ENCODE peak calls at places on chromosomes 6 and 20, in five cellular contexts. P is heart left ventricle, X is bronchial epithelial cell, G is left ventricle myocardium inferior, S is MG63. B is an unnamed sample. For H3K27me3, the result is how much of the 10 kb centered on the place peaks cover.

GRCh38 chr6:157281570-157281969 is 41.7 kb downstream of the TMEM242 start:
- DNase-seq in P (peak), X (no peak), G (no peak), S (peak), B (no peak)

GRCh38 chr20:39233755-39234154 is 271.6 kb downstream of the DHX35 start:
- DNase-seq in S (no peak), X (no peak), G (no peak), P (no peak), B (no peak)

GRCh38 chr6:167806061-167806700 is 20.5 kb upstream of the AFDN start:
- DNase-seq in G (no peak), S (no peak), P (no peak), X (no peak), B (no peak)

GRCh38 chr6:18312368-18312767 is 48.0 kb upstream of the DEK start:
- DNase-seq in X (no peak), G (no peak), P (no peak), S (no peak), B (no peak)

GRCh38 chr6:98946266-98946817 is 1.4 kb downstream of the FBXL4 start:
- DNase-seq in S (no peak), G (no peak), P (no peak), X (no peak), B (no peak)

GRCh38 chr6:119575721-119576120 is 226.2 kb upstream of the MAN1A1 start:
- DNase-seq in S (no peak), G (no peak), X (peak), P (no peak), B (peak)

GRCh38 chr6:143569035-143569434 is 57.5 kb upstream of the FUCA2 start:
- DNase-seq in X (no peak), G (no peak), P (no peak), S (no peak), B (no peak)

GRCh38 chr6:96015321-96015790 is 418 bp upstream of the FUT9 start:
- DNase-seq in P (no peak), G (no peak), S (peak), X (no peak), B (no peak)

GRCh38 chr6:49626811-49627210 is 9.8 kb downstream of the RHAG start:
- DNase-seq in S (no peak), G (no peak), X (no peak), P (no peak), B (no peak)

GRCh38 chr20:50395258-50395729 is 114.9 kb upstream of the PTPN1 start:
- DNase-seq in G (peak), S (peak), P (peak), X (no peak), B (no peak)

GRCh38 chr6:158707826-158708225 is 58.0 kb downstream of the SYTL3 start:
- DNase-seq in G (peak), S (no peak), X (peak), P (peak), B (no peak)

GRCh38 chr6:90548001-90548400 is 38.9 kb downstream of the MAP3K7 start:
- DNase-seq in S (no peak), P (no peak), X (peak), G (no peak), B (no peak)

GRCh38 chr6:107786179-107786578 is 37.9 kb downstream of the SCML4 start:
- DNase-seq in G (no peak), P (no peak), X (no peak), S (no peak), B (no peak)

GRCh38 chr6:139485742-139486475 is 111.5 kb upstream of the CITED2 start:
- DNase-seq in P (no peak), X (no peak), S (no peak), G (no peak), B (no peak)

GRCh38 chr20:59448828-59449444 is 148.5 kb downstream of the EDN3 start:
- DNase-seq in X (no peak), G (no peak), P (no peak), S (no peak), B (no peak)

GRCh38 chr6:168120390-168121307 is 41.6 kb upstream of the FRMD1 start:
- DNase-seq in X (no peak), G (no peak), S (no peak), P (no peak), B (no peak)

GRCh38 chr6:4805553-4806307 is 29.5 kb downstream of the CDYL start:
- DNase-seq in P (peak), X (peak), S (peak), G (peak), B (no peak)

GRCh38 chr6:128483472-128484135 is 36.8 kb downstream of the PTPRK start:
- DNase-seq in G (no peak), S (no peak), P (no peak), X (no peak), B (no peak)

GRCh38 chr6:43575105-43575771 is 600 bp downstream of the XPO5 start:
- DNase-seq in P (no peak), G (peak), X (peak), S (peak), B (no peak)

GRCh38 chr20:50338479-50339195 is 148.0 kb downstream of the CEBPB start:
- DNase-seq in S (peak), P (no peak), X (no peak), G (no peak), B (no peak)

GRCh38 chr20:17403496-17403895 is 127.7 kb downstream of the BFSP1 start:
- DNase-seq in X (no peak), S (no peak), G (no peak), P (no peak), B (no peak)

GRCh38 chr6:81777586-81778268 is 25.2 kb upstream of the TENT5A start:
- DNase-seq in X (no peak), S (no peak), G (no peak), P (no peak), B (no peak)

GRCh38 chr6:101703311-101703710 is 309.8 kb downstream of the GRIK2 start:
- DNase-seq in P (no peak), X (no peak), S (no peak), G (no peak), B (no peak)

GRCh38 chr6:99143108-99143828 is 195.5 kb upstream of the FBXL4 start:
- DNase-seq in S (no peak), G (no peak), X (no peak), P (no peak), B (no peak)

GRCh38 chr20:32448306-32449056 is 90.3 kb downstream of the ASXL1 start:
- DNase-seq in G (no peak), X (no peak), P (no peak), S (no peak), B (no peak)

GRCh38 chr20:4973330-4974097 is 27.8 kb downstream of the SLC23A2 start:
- DNase-seq in S (peak), G (peak), P (peak), X (peak), B (peak)

GRCh38 chr6:154580397-154581135 is 70.1 kb upstream of the CNKSR3 start:
- DNase-seq in X (peak), G (no peak), P (no peak), S (no peak), B (no peak)

GRCh38 chr6:137230547-137230946 is 11.4 kb upstream of the IFNGR1 start:
- DNase-seq in P (no peak), G (no peak), X (no peak), S (no peak), B (no peak)

GRCh38 chr6:30357678-30358339 is 12.9 kb downstream of the RPP21 start:
- DNase-seq in P (peak), G (no peak), X (peak), S (peak), B (peak)

DNA sequence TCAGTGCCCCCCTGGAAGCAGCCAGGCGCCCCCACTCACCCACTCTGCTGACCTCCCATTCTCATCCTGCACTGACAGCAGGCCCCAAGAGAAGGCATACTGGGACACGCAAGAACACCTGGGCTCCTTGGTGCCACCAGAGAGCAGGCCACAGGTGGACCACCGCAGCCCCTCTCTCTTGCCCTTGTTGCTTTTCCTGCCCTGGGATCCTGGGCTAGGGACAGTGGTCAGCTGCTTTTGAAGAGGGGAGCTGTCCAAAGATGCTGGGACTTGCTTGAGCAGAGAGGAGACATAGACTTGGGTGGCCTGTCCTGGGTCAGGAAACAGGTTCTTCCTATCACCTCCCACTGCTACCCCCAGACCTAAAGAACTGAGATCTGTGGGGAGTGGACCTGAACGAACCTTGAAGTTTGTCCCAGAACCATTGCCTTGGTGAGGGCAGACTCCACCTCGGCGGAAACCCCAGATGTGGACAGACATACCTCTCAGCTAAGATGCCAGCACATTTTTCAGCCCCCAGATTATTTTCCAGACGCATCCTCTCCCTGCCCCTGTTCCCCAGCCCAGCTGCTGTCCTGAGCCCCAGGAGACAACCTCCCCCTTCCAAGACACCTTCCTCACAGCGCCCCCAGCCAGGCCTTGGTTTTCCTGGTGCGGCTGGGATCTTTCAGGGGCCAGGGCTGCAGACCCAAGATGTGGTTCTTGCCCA is 1.1 kb downstream of the GLP1R start:
- DNase-seq in X (no peak), G (no peak), S (no peak), P (no peak), B (no peak)
- H3K4me3 ChIP-seq in X (no peak), G (peak), S (no peak), P (no peak), B (no peak)

GRCh38 chr20:40676870-40677269 is 12.2 kb downstream of the MAFB start:
- DNase-seq in P (no peak), G (no peak), X (no peak), S (no peak), B (no peak)
- H3K27me3 ChIP-seq in P (under half), G (under half), X (under half), S (under half), B (under half)

GRCh38 chr6:165665384-165665672 is 2.3 kb upstream of the PDE10A start:
- DNase-seq in S (no peak), X (no peak), P (no peak), G (no peak), B (no peak)
- H3K4me3 ChIP-seq in S (no peak), X (no peak), P (peak), G (peak), B (no peak)

DNA sequence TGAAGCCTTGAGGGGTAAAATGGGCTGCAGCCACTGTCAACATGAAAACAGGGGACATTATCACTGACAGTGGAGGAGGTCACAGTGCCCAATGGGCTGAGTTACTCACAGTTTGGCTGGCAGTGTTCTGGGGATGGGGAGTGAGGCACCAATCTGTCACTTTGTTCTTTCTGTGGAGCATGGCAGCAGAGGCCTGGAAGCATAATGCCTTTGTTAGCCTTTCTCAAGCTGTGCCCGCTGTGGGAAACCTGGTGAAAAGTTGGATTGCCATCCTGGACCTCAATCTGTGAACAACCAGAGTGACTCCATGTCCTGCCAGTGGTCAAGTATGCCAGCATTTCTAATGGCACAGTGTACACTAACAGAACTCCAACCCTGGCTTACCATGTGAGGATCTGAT is 143.6 kb downstream of the OR2B2 start:
- DNase-seq in G (no peak), S (no peak), X (no peak), P (no peak), B (no peak)
- H3K27me3 ChIP-seq in G (half or more), S (under half), X (under half), P (under half), B (under half)

DNA sequence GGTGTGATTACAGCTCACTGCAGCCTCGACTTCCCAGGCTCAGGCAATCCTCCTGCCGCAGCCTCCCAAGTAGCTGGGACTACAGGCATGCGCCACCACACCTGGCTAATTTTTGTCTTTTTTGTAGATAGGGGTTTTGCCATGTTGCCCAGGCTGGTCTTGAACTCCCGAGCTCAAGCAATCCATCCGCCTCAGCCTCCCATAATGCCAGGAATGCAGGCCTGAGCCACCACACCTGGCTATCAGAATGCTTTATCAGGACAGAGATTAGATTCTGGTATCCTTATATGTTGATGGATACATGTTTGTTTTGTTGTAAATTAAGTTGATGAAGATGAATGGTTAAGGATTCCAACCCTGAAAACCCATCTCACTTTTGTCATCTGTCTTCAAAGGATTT is 24.2 kb downstream of the LHFPL5 start:
- DNase-seq in G (no peak), X (no peak), P (no peak), S (no peak), B (no peak)
- H3K4me3 ChIP-seq in G (no peak), X (no peak), P (no peak), S (no peak), B (no peak)

GRCh38 chr6:170424634-170425126 is 118.1 kb downstream of the FAM120B start:
- DNase-seq in S (no peak), G (no peak), X (no peak), P (no peak), B (no peak)
- H3K27me3 ChIP-seq in S (under half), G (under half), X (under half), P (under half), B (under half)

GRCh38 chr6:27839303-27840081 is 72.7 kb downstream of the OR2B2 start:
- DNase-seq in P (peak), X (peak), G (no peak), S (peak), B (peak)

GRCh38 chr6:27836080-27836782 is 76.0 kb downstream of the OR2B2 start:
- DNase-seq in G (no peak), P (no peak), X (no peak), S (no peak), B (no peak)

GRCh38 chr6:27836783-27837635 is 75.2 kb downstream of the OR2B2 start:
- DNase-seq in S (peak), P (peak), G (no peak), X (peak), B (peak)

GRCh38 chr6:27837636-27838512 is 74.3 kb downstream of the OR2B2 start:
- DNase-seq in G (peak), X (peak), S (peak), P (peak), B (peak)

GRCh38 chr6:27840572-27840971 is 71.6 kb downstream of the OR2B2 start:
- DNase-seq in S (no peak), X (no peak), P (no peak), G (no peak), B (no peak)
- H3K4me3 ChIP-seq in S (peak), X (no peak), P (no peak), G (no peak), B (no peak)